ENCODE peak calls at places on chromosomes 5 and 9, in eight cellular contexts. Z, Y, V, E, O, X, L and A are unnamed samples.

GRCh38 chr5:34762321-34762871 is 76.6 kb upstream of the TTC23L start:
- DNase-seq in Z (no peak), Y (peak), V (peak), E (no peak), O (peak), X (no peak), L (peak), A (no peak)

GRCh38 chr9:6078382-6079105 is 63.1 kb upstream of the RANBP6 start:
- DNase-seq in Z (no peak), Y (no peak), V (no peak), E (no peak), O (no peak), X (no peak), L (no peak), A (no peak)

GRCh38 chr5:24042688-24043087 is 535.3 kb downstream of the PRDM9 start:
- DNase-seq in Z (no peak), Y (no peak), V (no peak), E (no peak), O (no peak), X (no peak), L (no peak), A (no peak)

GRCh38 chr9:89435315-89435823 is 62.5 kb downstream of the SEMA4D start:
- DNase-seq in Z (peak), Y (peak), V (no peak), E (no peak), O (no peak), X (no peak), L (no peak), A (no peak)

GRCh38 chr5:75756991-75757390 is 39.8 kb upstream of the POC5 start:
- DNase-seq in Z (no peak), Y (no peak), V (no peak), E (no peak), O (no peak), X (no peak), L (no peak), A (no peak)

GRCh38 chr5:141513021-141513626 is 24.2 kb downstream of the PCDHGC5 start:
- DNase-seq in Z (no peak), Y (peak), V (no peak), E (no peak), O (no peak), X (no peak), L (peak), A (no peak)

GRCh38 chr9:38153152-38153909 is 84.3 kb upstream of the SHB start:
- DNase-seq in Z (no peak), Y (peak), V (no peak), E (no peak), O (no peak), X (no peak), L (no peak), A (no peak)

GRCh38 chr5:88708021-88708420 is 175.0 kb downstream of the MEF2C start:
- DNase-seq in Z (no peak), Y (no peak), V (no peak), E (no peak), O (no peak), X (no peak), L (no peak), A (no peak)

GRCh38 chr9:70923941-70924340 is 197.5 kb downstream of the TRPM3 start:
- DNase-seq in Z (no peak), Y (no peak), V (no peak), E (no peak), O (no peak), X (no peak), L (peak), A (no peak)

GRCh38 chr5:173187054-173187743 is 42.9 kb downstream of the BNIP1 start:
- DNase-seq in Z (no peak), Y (peak), V (no peak), E (no peak), O (no peak), X (no peak), L (no peak), A (no peak)

GRCh38 chr5:120139039-120139438 is 325.1 kb upstream of the PRR16 start:
- DNase-seq in Z (no peak), Y (no peak), V (peak), E (no peak), O (peak), X (no peak), L (peak), A (no peak)

GRCh38 chr5:68424799-68425537 is 209.4 kb downstream of the PIK3R1 start:
- DNase-seq in Z (no peak), Y (no peak), V (peak), E (peak), O (no peak), X (no peak), L (peak), A (no peak)

GRCh38 chr5:143836161-143836725 is 24.3 kb downstream of the HMHB1 start:
- DNase-seq in Z (no peak), Y (no peak), V (no peak), E (no peak), O (no peak), X (no peak), L (no peak), A (no peak)

GRCh38 chr9:104881991-104882555 is 45.9 kb downstream of the ABCA1 start:
- DNase-seq in Z (no peak), Y (no peak), V (no peak), E (no peak), O (no peak), X (no peak), L (no peak), A (no peak)

GRCh38 chr5:39169081-39169480 is 50.3 kb downstream of the FYB1 start:
- DNase-seq in Z (no peak), Y (no peak), V (peak), E (no peak), O (peak), X (no peak), L (peak), A (no peak)

GRCh38 chr5:147539053-147539452 is 29.2 kb upstream of the DPYSL3 start:
- DNase-seq in Z (no peak), Y (no peak), V (no peak), E (no peak), O (no peak), X (no peak), L (peak), A (no peak)

GRCh38 chr5:181024245-181025029 is 15.6 kb upstream of the BTNL9 start:
- DNase-seq in Z (no peak), Y (peak), V (no peak), E (no peak), O (no peak), X (no peak), L (no peak), A (no peak)

GRCh38 chr9:34552606-34552981 is 29.8 kb upstream of the ENHO start:
- DNase-seq in Z (no peak), Y (no peak), V (no peak), E (no peak), O (no peak), X (no peak), L (no peak), A (no peak)

GRCh38 chr5:67363963-67364362 is 167.4 kb upstream of the CD180 start:
- DNase-seq in Z (no peak), Y (no peak), V (no peak), E (no peak), O (no peak), X (no peak), L (no peak), A (no peak)

GRCh38 chr9:19408316-19408692 is 505 bp upstream of the ACER2 start:
- DNase-seq in Z (no peak), Y (no peak), V (no peak), E (no peak), O (no peak), X (no peak), L (no peak), A (no peak)

GRCh38 chr5:89417990-89418820 is 535.2 kb upstream of the MEF2C start:
- DNase-seq in Z (no peak), Y (no peak), V (no peak), E (no peak), O (no peak), X (no peak), L (no peak), A (no peak)

GRCh38 chr5:95846554-95847260 is 24.2 kb upstream of the GLRX start:
- DNase-seq in Z (peak), Y (peak), V (peak), E (peak), O (peak), X (peak), L (peak), A (peak)

GRCh38 chr5:90888511-90889324 is 330.1 kb downstream of the ADGRV1 start:
- DNase-seq in Z (no peak), Y (no peak), V (no peak), E (no peak), O (no peak), X (no peak), L (no peak), A (no peak)

GRCh38 chr9:101027246-101027645 is 1.3 kb upstream of the PLPPR1 start:
- DNase-seq in Z (no peak), Y (no peak), V (no peak), E (no peak), O (no peak), X (no peak), L (no peak), A (no peak)

GRCh38 chr5:132353593-132353992 is 15.9 kb upstream of the SLC22A5 start:
- DNase-seq in Z (no peak), Y (no peak), V (no peak), E (no peak), O (no peak), X (no peak), L (no peak), A (no peak)

DNA sequence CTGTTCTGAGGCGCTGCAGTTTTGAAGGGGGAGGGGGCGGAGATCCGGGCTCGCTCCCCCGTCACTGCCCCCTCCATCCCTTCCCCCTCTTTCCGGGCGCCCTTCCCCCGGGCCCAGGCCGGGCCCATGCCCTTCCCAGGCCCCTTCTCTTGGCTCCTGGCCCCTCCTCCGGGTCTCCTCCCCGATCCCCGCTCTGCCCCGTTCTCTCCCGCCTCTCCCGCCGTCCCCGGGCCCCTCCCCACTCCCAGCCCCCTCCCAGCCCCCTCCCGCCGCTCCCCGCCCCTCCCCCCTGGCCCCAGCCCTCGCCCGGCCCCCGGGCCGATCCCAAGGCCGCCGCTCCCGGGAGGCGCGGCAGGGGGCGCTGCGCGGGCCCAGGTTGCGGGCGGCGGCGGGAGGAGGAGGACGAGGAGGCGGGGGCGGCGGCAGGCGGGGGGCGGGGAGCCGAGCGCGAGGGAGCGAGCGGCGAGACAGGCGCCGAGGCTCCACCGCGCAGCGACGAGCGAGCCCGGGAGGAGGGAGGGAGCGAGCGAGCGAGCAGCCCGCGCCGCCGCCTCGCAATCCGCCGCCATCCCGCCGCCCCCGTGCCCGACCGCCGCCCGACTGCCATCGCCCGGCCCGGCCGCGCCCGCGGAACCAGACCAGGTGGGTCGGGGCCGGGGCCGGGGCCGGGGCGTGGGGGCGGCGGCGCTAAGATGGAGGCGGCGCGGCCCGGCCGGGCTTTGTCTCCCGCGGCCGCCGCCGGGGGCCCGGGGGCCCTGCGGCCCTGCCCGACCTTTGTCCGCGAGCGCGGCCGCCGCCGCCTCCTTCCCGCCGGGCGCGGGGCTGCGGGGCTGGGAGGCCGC is at the start of gene PRRC2B:
- DNase-seq in Z (peak), Y (peak), V (no peak), E (peak), O (no peak), X (peak), L (peak), A (peak)
- TF ChIP-seq CTCF in Z (peak), Y (no peak), V (peak), E (peak), O (peak), X (peak), L (peak), A (no peak)

DNA sequence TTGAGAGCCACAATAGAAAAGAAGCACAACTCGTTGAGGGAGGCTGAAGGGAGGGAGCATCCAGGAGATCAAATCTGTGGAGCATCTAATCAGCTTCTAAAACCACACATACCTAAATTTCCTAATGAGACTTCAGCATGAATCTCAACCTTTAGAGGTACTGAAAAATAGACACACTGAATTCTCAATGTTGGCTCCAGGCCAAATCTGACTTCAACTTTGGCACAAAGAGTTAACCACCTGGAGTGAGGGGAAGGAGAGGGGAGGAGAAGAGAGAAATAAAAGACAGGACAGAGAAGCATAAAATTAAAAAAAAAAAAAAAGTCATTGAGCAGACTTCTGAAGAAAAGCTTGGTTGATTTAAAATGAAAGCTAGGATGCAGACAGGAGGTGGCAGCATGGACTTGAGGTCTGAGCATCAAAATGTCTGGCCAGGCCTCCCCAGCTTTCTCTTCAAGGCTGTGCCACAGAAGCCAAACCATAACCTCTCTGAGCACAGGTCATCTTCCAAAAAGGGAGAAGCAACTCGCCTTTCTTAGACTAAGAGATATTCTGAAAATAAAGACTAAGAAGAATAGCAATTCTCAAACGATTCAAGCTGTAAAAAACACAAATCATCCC is 205.6 kb downstream of the DENND1A start:
- DNase-seq in Z (no peak), Y (no peak), V (no peak), E (no peak), O (no peak), X (no peak), L (peak), A (no peak)
- TF ChIP-seq CTCF in Z (peak), Y (peak), V (no peak), E (no peak), O (peak), X (no peak), L (peak), A (no peak)

GRCh38 chr5:4561403-4561802 is 578.7 kb upstream of the ADAMTS16 start:
- DNase-seq in Z (no peak), Y (no peak), V (no peak), E (no peak), O (no peak), X (no peak), L (no peak), A (no peak)

GRCh38 chr5:4563400-4563799 is 576.7 kb upstream of the ADAMTS16 start:
- DNase-seq in Z (no peak), Y (no peak), V (no peak), E (no peak), O (no peak), X (no peak), L (no peak), A (no peak)
- TF ChIP-seq CTCF in Z (no peak), Y (no peak), V (no peak), E (no peak), O (no peak), X (no peak), L (no peak), A (no peak)

DNA sequence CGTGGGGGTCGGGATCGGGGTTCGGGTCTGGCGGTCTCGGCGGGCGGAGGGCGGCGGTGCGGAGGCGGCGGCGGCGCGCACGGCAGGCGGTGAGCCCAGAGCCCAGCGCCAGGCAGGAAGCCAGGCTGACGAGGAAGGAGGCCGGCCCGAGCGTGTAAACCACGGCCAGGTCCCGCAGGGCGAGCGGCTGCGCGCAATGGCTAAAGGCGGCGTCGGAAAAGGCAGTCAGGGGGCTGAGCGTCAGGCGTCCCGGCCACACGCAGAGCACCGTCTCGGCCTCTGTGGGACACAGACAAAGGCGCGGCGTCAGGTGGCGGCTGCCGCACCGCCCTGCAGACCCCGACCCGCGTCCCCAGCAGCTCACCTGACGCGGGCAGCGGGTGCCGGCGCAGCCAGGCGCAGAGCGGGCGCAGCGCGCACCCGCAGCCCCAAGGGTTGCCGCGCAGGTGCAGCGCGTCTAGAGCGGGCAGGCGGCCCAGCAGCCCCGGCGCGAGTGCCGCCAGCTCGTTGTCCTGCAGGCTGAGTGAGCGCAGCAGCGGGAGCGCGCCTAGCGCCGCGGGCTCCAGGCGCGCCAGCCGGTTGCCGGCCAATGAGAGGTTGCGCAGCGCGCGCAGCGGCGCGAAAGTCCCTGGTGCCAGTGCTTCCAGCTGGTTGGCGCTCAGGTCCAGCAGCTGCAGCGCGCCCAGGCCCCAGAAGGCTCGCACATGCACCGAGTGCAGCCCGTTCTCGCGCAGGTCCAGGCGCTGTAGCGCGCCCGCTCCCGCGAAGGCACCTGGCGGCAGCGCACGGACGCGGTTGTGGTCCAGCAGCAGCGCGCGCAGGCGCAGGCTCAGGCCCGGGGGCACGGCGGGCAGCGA is 716 bp downstream of the LRRC26 start:
- DNase-seq in Z (peak), Y (peak), V (no peak), E (peak), O (no peak), X (no peak), L (no peak), A (no peak)
- TF ChIP-seq CTCF in Z (no peak), Y (peak), V (no peak), E (no peak), O (no peak), X (no peak), L (no peak), A (no peak)

GRCh38 chr9:106869028-106869427 is 6.1 kb downstream of the ZNF462 start:
- DNase-seq in Z (no peak), Y (no peak), V (no peak), E (no peak), O (no peak), X (no peak), L (no peak), A (no peak)
- TF ChIP-seq CTCF in Z (no peak), Y (no peak), V (no peak), E (no peak), O (no peak), X (no peak), L (no peak), A (no peak)

GRCh38 chr5:163473613-163474243 is 13.3 kb downstream of the HMMR start:
- DNase-seq in Z (no peak), Y (no peak), V (no peak), E (no peak), O (no peak), X (no peak), L (no peak), A (no peak)
- TF ChIP-seq CTCF in Z (peak), Y (peak), V (no peak), E (no peak), O (peak), X (peak), L (peak), A (no peak)

DNA sequence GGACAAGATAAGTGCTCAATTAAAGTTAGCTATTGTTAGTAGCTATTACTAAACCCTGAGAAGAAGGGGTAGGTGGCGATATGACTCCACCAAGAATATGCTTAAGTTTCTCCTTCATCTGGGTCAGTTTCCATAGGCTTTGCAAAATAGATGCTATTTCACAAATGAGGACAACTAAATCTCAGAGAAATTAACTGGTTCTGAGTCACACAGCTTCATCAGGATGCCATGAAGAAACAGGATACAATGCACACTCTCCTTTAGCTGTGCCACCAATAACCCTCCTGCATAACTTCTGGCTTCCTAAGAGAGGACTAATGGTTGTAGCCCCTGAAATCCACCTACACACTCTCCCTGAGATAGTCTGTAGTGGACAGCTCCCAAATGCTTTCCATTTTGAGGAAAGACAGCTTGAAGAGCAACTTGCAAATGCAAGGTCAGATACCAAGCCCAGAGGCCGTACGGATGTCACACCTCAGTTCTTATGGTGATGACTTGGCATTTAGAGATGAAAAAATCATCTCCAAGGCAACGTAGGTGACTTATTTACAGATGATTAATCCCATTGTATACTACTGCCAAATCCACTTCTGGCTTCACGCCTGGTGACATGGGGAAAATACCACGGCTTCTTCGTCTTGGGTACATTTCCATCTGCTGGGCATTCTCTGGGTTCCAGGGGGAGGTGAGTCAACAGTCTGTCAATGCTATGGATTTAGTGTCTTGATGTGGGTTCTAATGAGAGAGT is 251.4 kb upstream of the IL12B start:
- DNase-seq in Z (no peak), Y (peak), V (peak), E (no peak), O (peak), X (no peak), L (peak), A (no peak)
- TF ChIP-seq CTCF in Z (no peak), Y (no peak), V (no peak), E (no peak), O (peak), X (no peak), L (no peak), A (no peak)

GRCh38 chr9:120937127-120937526 is 10.5 kb upstream of the TRAF1 start:
- DNase-seq in Z (no peak), Y (no peak), V (no peak), E (no peak), O (no peak), X (no peak), L (no peak), A (no peak)

GRCh38 chr9:120935383-120935857 is 8.8 kb upstream of the TRAF1 start:
- DNase-seq in Z (peak), Y (peak), V (peak), E (no peak), O (peak), X (no peak), L (peak), A (no peak)

GRCh38 chr9:120937596-120937995 is 11.0 kb upstream of the TRAF1 start:
- DNase-seq in Z (no peak), Y (no peak), V (no peak), E (no peak), O (no peak), X (no peak), L (peak), A (no peak)

GRCh38 chr9:120936011-120936763 is 9.6 kb upstream of the TRAF1 start:
- DNase-seq in Z (peak), Y (peak), V (peak), E (peak), O (peak), X (peak), L (peak), A (peak)

GRCh38 chr9:120936764-120937122 is 10.1 kb upstream of the TRAF1 start:
- DNase-seq in Z (no peak), Y (no peak), V (no peak), E (no peak), O (no peak), X (no peak), L (no peak), A (no peak)
- TF ChIP-seq CTCF in Z (no peak), Y (no peak), V (no peak), E (no peak), O (no peak), X (peak), L (peak), A (no peak)